ENCODE peak calls at places on chromosomes 13 and 19, in four cellular contexts. P is CD4-positive, alpha-beta T cell; H is anterior cingulate cortex; F is sciatic nerve. D is an unnamed sample.

GRCh38 chr13:46617382-46617781 is 64.4 kb downstream of the LRCH1 start:
- DNase-seq in P (no peak), H (no peak), F (no peak), D (no peak)

GRCh38 chr13:30869491-30869890 is 36.6 kb upstream of the MEDAG start:
- DNase-seq in P (no peak), H (no peak), F (peak), D (no peak)

GRCh38 chr13:85241045-85241444 is 558.2 kb downstream of the SLITRK6 start:
- DNase-seq in P (no peak), H (no peak), F (no peak), D (no peak)

GRCh38 chr13:100497394-100497793 is 91.2 kb downstream of the GGACT start:
- DNase-seq in P (no peak), H (no peak), F (no peak), D (no peak)

GRCh38 chr19:17948967-17949930 is 16.4 kb downstream of the CCDC124 start:
- DNase-seq in P (no peak), H (no peak), F (no peak), D (no peak)

GRCh38 chr19:4814625-4815425 is 16.7 kb downstream of the TICAM1 start:
- DNase-seq in P (no peak), H (no peak), F (no peak), D (no peak)

GRCh38 chr19:35657904-35658700 is 8.2 kb upstream of the UPK1A start:
- DNase-seq in P (no peak), H (no peak), F (no peak), D (no peak)

GRCh38 chr13:33280550-33280905 is 5.0 kb downstream of the STARD13 start:
- DNase-seq in P (no peak), H (no peak), F (no peak), D (no peak)

GRCh38 chr13:54637377-54637776 is 1608.8 kb downstream of the OLFM4 start:
- DNase-seq in P (no peak), H (no peak), F (no peak), D (no peak)

GRCh38 chr13:71613347-71613746 is 253.7 kb downstream of the DACH1 start:
- DNase-seq in P (no peak), H (no peak), F (no peak), D (no peak)

GRCh38 chr19:2051771-2052704 is 994 bp upstream of the MKNK2 start:
- DNase-seq in P (peak), H (no peak), F (peak), D (no peak)

GRCh38 chr13:94950303-94950702 is 238.0 kb upstream of the SOX21 start:
- DNase-seq in P (no peak), H (no peak), F (no peak), D (no peak)

GRCh38 chr19:58319241-58319640 is 7.6 kb upstream of the ZSCAN22 start:
- DNase-seq in P (no peak), H (no peak), F (no peak), D (no peak)

GRCh38 chr19:7434391-7434790 is 54.4 kb downstream of the PEX11G start:
- DNase-seq in P (no peak), H (no peak), F (no peak), D (no peak)

GRCh38 chr13:32731576-32731975 is 145.3 kb downstream of the PDS5B start:
- DNase-seq in P (no peak), H (no peak), F (no peak), D (no peak)

GRCh38 chr13:98978280-98978679 is 416 bp upstream of the DOCK9 start:
- DNase-seq in P (no peak), H (no peak), F (no peak), D (no peak)

GRCh38 chr13:44271915-44272341 is 101.7 kb upstream of the SERP2 start:
- DNase-seq in P (no peak), H (peak), F (no peak), D (no peak)

GRCh38 chr19:18233224-18233825 is 7.1 kb upstream of the PDE4C start:
- DNase-seq in P (peak), H (no peak), F (no peak), D (peak)

GRCh38 chr13:41821195-41821594 is 139.7 kb downstream of the VWA8 start:
- DNase-seq in P (no peak), H (no peak), F (no peak), D (no peak)

GRCh38 chr19:49861127-49861526 is 6.2 kb downstream of the PNKP start:
- DNase-seq in P (no peak), H (no peak), F (peak), D (no peak)

GRCh38 chr13:97875218-97875617 is 78.3 kb upstream of the IPO5 start:
- DNase-seq in P (no peak), H (no peak), F (no peak), D (no peak)

GRCh38 chr19:1608414-1609391 is 3.4 kb upstream of the UQCR11 start:
- DNase-seq in P (peak), H (no peak), F (no peak), D (no peak)

GRCh38 chr13:112074139-112074710 is 7.3 kb downstream of the SOX1 start:
- DNase-seq in P (no peak), H (no peak), F (no peak), D (no peak)